ENCODE peak calls at places on chromosomes 2 and 18, in six cellular contexts. One of them, this sample, is unnamed.

GRCh38 chr2:226934546-226935243 is 98.8 kb downstream of the RHBDD1 start:
- DNase-seq in GM12878: no peak
- DNase-seq in K562: no peak
- DNase-seq in HepG2: no peak
- DNase-seq in H1: no peak
- DNase-seq in HCT116: no peak
- DNase-seq in this sample: no peak

GRCh38 chr18:5431836-5432575 is 111.8 kb downstream of the EPB41L3 start:
- DNase-seq in HepG2: no peak
- DNase-seq in HCT116: no peak
- DNase-seq in GM12878: no peak
- DNase-seq in H1: no peak
- DNase-seq in K562: no peak
- DNase-seq in this sample: peak; percentile 43

GRCh38 chr18:3395466-3395865 is 54.5 kb upstream of the TGIF1 start:
- DNase-seq in H1: no peak
- DNase-seq in GM12878: no peak
- DNase-seq in HepG2: no peak
- DNase-seq in HCT116: no peak
- DNase-seq in K562: no peak
- DNase-seq in this sample: no peak

GRCh38 chr2:105896765-105897163 is 152.1 kb downstream of the NCK2 start:
- DNase-seq in H1: no peak
- DNase-seq in GM12878: no peak
- DNase-seq in HCT116: no peak
- DNase-seq in K562: peak; percentile 30
- DNase-seq in HepG2: peak; percentile 62
- DNase-seq in this sample: no peak

GRCh38 chr2:224930990-224931389 is 111.3 kb downstream of the DOCK10 start:
- DNase-seq in H1: no peak
- DNase-seq in HepG2: no peak
- DNase-seq in K562: no peak
- DNase-seq in HCT116: no peak
- DNase-seq in GM12878: no peak
- DNase-seq in this sample: no peak

GRCh38 chr2:120395221-120395620 is 49.3 kb downstream of the INHBB start:
- DNase-seq in GM12878: no peak
- DNase-seq in HCT116: no peak
- DNase-seq in H1: no peak
- DNase-seq in K562: no peak
- DNase-seq in HepG2: no peak
- DNase-seq in this sample: no peak

GRCh38 chr2:187302619-187303018 is 145.4 kb downstream of the CALCRL start:
- DNase-seq in HepG2: no peak
- DNase-seq in K562: no peak
- DNase-seq in HCT116: no peak
- DNase-seq in GM12878: no peak
- DNase-seq in H1: no peak
- DNase-seq in this sample: peak; percentile 97

GRCh38 chr18:76686737-76687231 is 135.6 kb upstream of the ZNF236 start:
- DNase-seq in H1: no peak
- DNase-seq in GM12878: peak; percentile 15
- DNase-seq in K562: no peak
- DNase-seq in HCT116: peak; percentile 44
- DNase-seq in HepG2: peak; percentile 48
- DNase-seq in this sample: peak; percentile 47

GRCh38 chr18:36769611-36770314 is 59.0 kb downstream of the TPGS2 start:
- DNase-seq in H1: no peak
- DNase-seq in GM12878: no peak
- DNase-seq in HepG2: peak; percentile 10
- DNase-seq in K562: peak; percentile 70
- DNase-seq in HCT116: peak; percentile 13
- DNase-seq in this sample: no peak

GRCh38 chr2:206443735-206444527 is 599 bp downstream of the ADAM23 start:
- DNase-seq in K562: no peak
- DNase-seq in H1: no peak
- DNase-seq in GM12878: no peak
- DNase-seq in HCT116: no peak
- DNase-seq in HepG2: no peak
- DNase-seq in this sample: peak; percentile 50

GRCh38 chr2:206445948-206446347 is 2.6 kb downstream of the ADAM23 start:
- DNase-seq in HCT116: no peak
- DNase-seq in GM12878: no peak
- DNase-seq in K562: no peak
- DNase-seq in HepG2: no peak
- DNase-seq in H1: no peak
- DNase-seq in this sample: no peak

GRCh38 chr2:206438196-206438727 is 5.1 kb upstream of the ADAM23 start:
- DNase-seq in HepG2: no peak
- DNase-seq in HCT116: no peak
- DNase-seq in H1: no peak
- DNase-seq in GM12878: no peak
- DNase-seq in K562: no peak
- DNase-seq in this sample: no peak

GRCh38 chr2:206442516-206442853 is 847 bp upstream of the ADAM23 start:
- DNase-seq in K562: no peak
- DNase-seq in H1: no peak
- DNase-seq in HepG2: no peak
- DNase-seq in GM12878: no peak
- DNase-seq in HCT116: no peak
- DNase-seq in this sample: no peak

GRCh38 chr2:206442854-206443734 is at the start of gene ADAM23:
- DNase-seq in HepG2: no peak
- DNase-seq in HCT116: no peak
- DNase-seq in GM12878: no peak
- DNase-seq in H1: peak; percentile 39
- DNase-seq in K562: peak; percentile 2
- DNase-seq in this sample: peak; percentile 60
- TF ChIP-seq EZH2 in HepG2: peak; percentile 93
- TF ChIP-seq EZH2 in HCT116: no peak
- TF ChIP-seq EZH2 in GM12878: peak; percentile 13
- TF ChIP-seq EZH2 in H1: no peak
- TF ChIP-seq EZH2 in K562: no peak
- TF ChIP-seq EZH2 in this sample: no peak

GRCh38 chr2:221492606-221493005 is 79.5 kb downstream of the EPHA4 start:
- DNase-seq in GM12878: no peak
- DNase-seq in K562: no peak
- DNase-seq in H1: no peak
- DNase-seq in HCT116: no peak
- DNase-seq in HepG2: no peak
- DNase-seq in this sample: no peak
- TF ChIP-seq MAX in GM12878: no peak
- TF ChIP-seq MAX in K562: no peak
- TF ChIP-seq MAX in H1: no peak
- TF ChIP-seq MAX in HCT116: no peak
- TF ChIP-seq MAX in HepG2: no peak
- TF ChIP-seq MAX in this sample: no peak

GRCh38 chr2:44937688-44938240 is 3.7 kb upstream of the SIX3 start:
- DNase-seq in GM12878: no peak
- DNase-seq in HepG2: no peak
- DNase-seq in H1: no peak
- DNase-seq in K562: no peak
- DNase-seq in HCT116: peak; percentile 57
- DNase-seq in this sample: no peak

GRCh38 chr2:44940053-44940494 is 1.4 kb upstream of the SIX3 start:
- DNase-seq in K562: no peak
- DNase-seq in HepG2: no peak
- DNase-seq in H1: no peak
- DNase-seq in GM12878: no peak
- DNase-seq in HCT116: no peak
- DNase-seq in this sample: no peak

GRCh38 chr2:44940612-44941464 is 664 bp upstream of the SIX3 start:
- DNase-seq in GM12878: no peak
- DNase-seq in K562: no peak
- DNase-seq in HepG2: no peak
- DNase-seq in H1: no peak
- DNase-seq in HCT116: no peak
- DNase-seq in this sample: no peak

GRCh38 chr2:44938287-44939073 is 3.0 kb upstream of the SIX3 start:
- DNase-seq in K562: no peak
- DNase-seq in HepG2: peak; percentile 26
- DNase-seq in HCT116: no peak
- DNase-seq in GM12878: no peak
- DNase-seq in H1: no peak
- DNase-seq in this sample: no peak

GRCh38 chr2:44939074-44940052 is 2.1 kb upstream of the SIX3 start:
- DNase-seq in H1: no peak
- DNase-seq in K562: no peak
- DNase-seq in HepG2: no peak
- DNase-seq in HCT116: no peak
- DNase-seq in GM12878: no peak
- DNase-seq in this sample: no peak
- TF ChIP-seq EZH2 in H1: no peak
- TF ChIP-seq EZH2 in K562: no peak
- TF ChIP-seq EZH2 in HepG2: no peak
- TF ChIP-seq EZH2 in HCT116: no peak
- TF ChIP-seq EZH2 in GM12878: no peak
- TF ChIP-seq EZH2 in this sample: peak; percentile 78

GRCh38 chr2:112724611-112725525 is 4.0 kb downstream of the NT5DC4 start:
- DNase-seq in H1: no peak
- DNase-seq in K562: peak; percentile 73
- DNase-seq in HepG2: peak; percentile 47
- DNase-seq in GM12878: no peak
- DNase-seq in HCT116: no peak
- DNase-seq in this sample: no peak
- TF ChIP-seq MAX in H1: no peak
- TF ChIP-seq MAX in K562: no peak
- TF ChIP-seq MAX in HepG2: peak; percentile 26
- TF ChIP-seq MAX in GM12878: no peak
- TF ChIP-seq MAX in HCT116: no peak
- TF ChIP-seq MAX in this sample: no peak

DNA sequence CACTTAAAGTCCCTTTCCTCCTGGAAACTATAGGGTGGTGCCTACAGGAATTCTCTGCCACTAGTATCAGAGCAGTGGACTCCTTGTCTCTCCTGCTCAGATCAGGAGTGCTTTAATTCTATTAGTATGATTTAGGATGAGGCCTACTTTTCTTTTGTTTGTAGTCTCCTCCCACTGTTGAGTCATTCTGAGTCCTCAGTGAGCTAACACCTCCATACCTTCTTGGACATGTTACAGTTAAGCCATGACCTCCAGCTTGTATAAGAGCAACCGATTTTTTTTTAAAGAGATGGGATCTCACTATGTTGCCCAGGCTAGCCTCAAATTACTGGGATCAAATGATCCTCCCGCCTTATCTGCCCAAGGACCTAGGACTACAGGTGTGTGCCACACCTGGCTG is 48.7 kb upstream of the OTOF start:
- DNase-seq in H1: no peak
- DNase-seq in HCT116: no peak
- DNase-seq in HepG2: no peak
- DNase-seq in K562: no peak
- DNase-seq in GM12878: no peak
- DNase-seq in this sample: no peak
- TF ChIP-seq EZH2 in H1: no peak
- TF ChIP-seq EZH2 in HCT116: no peak
- TF ChIP-seq EZH2 in HepG2: no peak
- TF ChIP-seq EZH2 in K562: no peak
- TF ChIP-seq EZH2 in GM12878: no peak
- TF ChIP-seq EZH2 in this sample: no peak

GRCh38 chr2:69830045-69830905 is 815 bp downstream of the GMCL1 start:
- DNase-seq in GM12878: no peak
- DNase-seq in H1: no peak
- DNase-seq in K562: peak; percentile 59
- DNase-seq in HepG2: peak; percentile 47
- DNase-seq in HCT116: no peak
- DNase-seq in this sample: peak; percentile 44
- TF ChIP-seq MAX in GM12878: no peak
- TF ChIP-seq MAX in H1: no peak
- TF ChIP-seq MAX in K562: no peak
- TF ChIP-seq MAX in HepG2: no peak
- TF ChIP-seq MAX in HCT116: no peak
- TF ChIP-seq MAX in this sample: no peak